ENCODE peak calls at places on chromosomes 12 and 14, in seven cellular contexts. One of them, this sample, is unnamed. For H3K36me3, the result is how much of the 10 kb centered on the place peaks cover.

GRCh38 chr12:50924131-50924438 is 28.3 kb upstream of the HIGD1C start:
- DNase-seq in ovary: no peak
- DNase-seq in adrenal gland: no peak
- DNase-seq in Peyer's patch: no peak
- DNase-seq in right atrium auricular region: no peak
- DNase-seq in upper lobe of right lung: no peak
- DNase-seq in HepG2: no peak
- DNase-seq in this sample: no peak

GRCh38 chr14:102086972-102087761 is at the start of gene HSP90AA1:
- DNase-seq in right atrium auricular region: peak
- DNase-seq in HepG2: peak
- DNase-seq in upper lobe of right lung: peak
- DNase-seq in adrenal gland: peak
- DNase-seq in Peyer's patch: peak
- DNase-seq in ovary: peak
- DNase-seq in this sample: peak

GRCh38 chr12:65232490-65233077 is 45.9 kb upstream of the MSRB3 start:
- DNase-seq in upper lobe of right lung: no peak
- DNase-seq in HepG2: no peak
- DNase-seq in right atrium auricular region: no peak
- DNase-seq in Peyer's patch: no peak
- DNase-seq in ovary: no peak
- DNase-seq in adrenal gland: no peak
- DNase-seq in this sample: no peak

GRCh38 chr12:109695961-109696461 is 17.6 kb upstream of the FAM222A start:
- DNase-seq in adrenal gland: no peak
- DNase-seq in HepG2: peak
- DNase-seq in Peyer's patch: no peak
- DNase-seq in ovary: no peak
- DNase-seq in upper lobe of right lung: no peak
- DNase-seq in right atrium auricular region: no peak
- DNase-seq in this sample: no peak

GRCh38 chr12:106106892-106107291 is 31.9 kb downstream of the NUAK1 start:
- DNase-seq in upper lobe of right lung: no peak
- DNase-seq in ovary: no peak
- DNase-seq in Peyer's patch: no peak
- DNase-seq in HepG2: no peak
- DNase-seq in right atrium auricular region: no peak
- DNase-seq in adrenal gland: no peak
- DNase-seq in this sample: no peak

GRCh38 chr12:24455811-24456210 is 493.1 kb downstream of the BCAT1 start:
- DNase-seq in adrenal gland: no peak
- DNase-seq in HepG2: no peak
- DNase-seq in ovary: no peak
- DNase-seq in Peyer's patch: no peak
- DNase-seq in upper lobe of right lung: no peak
- DNase-seq in right atrium auricular region: no peak
- DNase-seq in this sample: no peak

GRCh38 chr12:116542345-116542950 is 16.7 kb upstream of the MAP1LC3B2 start:
- DNase-seq in right atrium auricular region: no peak
- DNase-seq in ovary: no peak
- DNase-seq in Peyer's patch: no peak
- DNase-seq in HepG2: no peak
- DNase-seq in upper lobe of right lung: no peak
- DNase-seq in adrenal gland: peak
- DNase-seq in this sample: no peak

GRCh38 chr12:9928607-9929006 is 3.6 kb downstream of the CLEC2A start:
- DNase-seq in HepG2: no peak
- DNase-seq in ovary: no peak
- DNase-seq in Peyer's patch: no peak
- DNase-seq in upper lobe of right lung: no peak
- DNase-seq in right atrium auricular region: no peak
- DNase-seq in adrenal gland: no peak
- DNase-seq in this sample: no peak

GRCh38 chr12:127926004-127926403 is 341.0 kb upstream of the TMEM132C start:
- DNase-seq in Peyer's patch: no peak
- DNase-seq in ovary: no peak
- DNase-seq in HepG2: no peak
- DNase-seq in adrenal gland: peak
- DNase-seq in right atrium auricular region: no peak
- DNase-seq in upper lobe of right lung: no peak
- DNase-seq in this sample: no peak

GRCh38 chr14:60720962-60721330 is 3.2 kb downstream of the SIX4 start:
- DNase-seq in right atrium auricular region: no peak
- DNase-seq in upper lobe of right lung: no peak
- DNase-seq in Peyer's patch: no peak
- DNase-seq in ovary: no peak
- DNase-seq in HepG2: peak
- DNase-seq in adrenal gland: no peak
- DNase-seq in this sample: no peak

GRCh38 chr12:31991146-31991545 is 31.9 kb downstream of the RESF1 start:
- DNase-seq in right atrium auricular region: no peak
- DNase-seq in Peyer's patch: no peak
- DNase-seq in adrenal gland: no peak
- DNase-seq in HepG2: no peak
- DNase-seq in upper lobe of right lung: no peak
- DNase-seq in ovary: no peak
- DNase-seq in this sample: no peak

GRCh38 chr14:67566908-67567307 is 33.2 kb downstream of the PIGH start:
- DNase-seq in adrenal gland: peak
- DNase-seq in Peyer's patch: no peak
- DNase-seq in right atrium auricular region: no peak
- DNase-seq in upper lobe of right lung: peak
- DNase-seq in ovary: peak
- DNase-seq in HepG2: no peak
- DNase-seq in this sample: no peak

GRCh38 chr12:12095016-12095415 is 24.3 kb downstream of the BCL2L14 start:
- DNase-seq in adrenal gland: no peak
- DNase-seq in HepG2: peak
- DNase-seq in upper lobe of right lung: no peak
- DNase-seq in right atrium auricular region: no peak
- DNase-seq in Peyer's patch: no peak
- DNase-seq in ovary: no peak
- DNase-seq in this sample: no peak

GRCh38 chr12:98074286-98074685 is 441.1 kb upstream of the TMPO start:
- DNase-seq in upper lobe of right lung: no peak
- DNase-seq in adrenal gland: no peak
- DNase-seq in Peyer's patch: no peak
- DNase-seq in ovary: no peak
- DNase-seq in right atrium auricular region: no peak
- DNase-seq in HepG2: no peak
- DNase-seq in this sample: no peak

GRCh38 chr12:3533703-3534386 is 42.8 kb downstream of the PRMT8 start:
- DNase-seq in adrenal gland: no peak
- DNase-seq in Peyer's patch: no peak
- DNase-seq in upper lobe of right lung: no peak
- DNase-seq in ovary: peak
- DNase-seq in HepG2: no peak
- DNase-seq in right atrium auricular region: no peak
- DNase-seq in this sample: peak

GRCh38 chr14:106218189-106218588 is 691.8 kb downstream of the TMEM121 start:
- DNase-seq in ovary: no peak
- DNase-seq in HepG2: no peak
- DNase-seq in Peyer's patch: no peak
- DNase-seq in adrenal gland: no peak
- DNase-seq in right atrium auricular region: no peak
- DNase-seq in upper lobe of right lung: no peak
- DNase-seq in this sample: no peak

GRCh38 chr14:64035143-64035542 is 182.3 kb downstream of the SYNE2 start:
- DNase-seq in adrenal gland: no peak
- DNase-seq in right atrium auricular region: no peak
- DNase-seq in upper lobe of right lung: no peak
- DNase-seq in Peyer's patch: no peak
- DNase-seq in HepG2: no peak
- DNase-seq in ovary: no peak
- DNase-seq in this sample: no peak

GRCh38 chr12:10126401-10126800 is 3.6 kb downstream of the CLEC7A start:
- DNase-seq in right atrium auricular region: no peak
- DNase-seq in upper lobe of right lung: no peak
- DNase-seq in HepG2: no peak
- DNase-seq in ovary: no peak
- DNase-seq in adrenal gland: no peak
- DNase-seq in Peyer's patch: no peak
- DNase-seq in this sample: no peak

GRCh38 chr12:45794422-45794821 is 64.9 kb downstream of the ARID2 start:
- DNase-seq in ovary: no peak
- DNase-seq in upper lobe of right lung: no peak
- DNase-seq in Peyer's patch: no peak
- DNase-seq in right atrium auricular region: no peak
- DNase-seq in HepG2: no peak
- DNase-seq in adrenal gland: no peak
- DNase-seq in this sample: no peak

GRCh38 chr12:39764944-39765560 is 145.4 kb upstream of the ABCD2 start:
- DNase-seq in Peyer's patch: no peak
- DNase-seq in HepG2: peak
- DNase-seq in adrenal gland: no peak
- DNase-seq in ovary: no peak
- DNase-seq in upper lobe of right lung: no peak
- DNase-seq in right atrium auricular region: no peak
- DNase-seq in this sample: no peak

GRCh38 chr14:69643430-69644200 is 32.2 kb downstream of the SUSD6 start:
- DNase-seq in ovary: peak
- DNase-seq in adrenal gland: peak
- DNase-seq in upper lobe of right lung: peak
- DNase-seq in right atrium auricular region: no peak
- DNase-seq in Peyer's patch: no peak
- DNase-seq in HepG2: peak
- DNase-seq in this sample: peak

DNA sequence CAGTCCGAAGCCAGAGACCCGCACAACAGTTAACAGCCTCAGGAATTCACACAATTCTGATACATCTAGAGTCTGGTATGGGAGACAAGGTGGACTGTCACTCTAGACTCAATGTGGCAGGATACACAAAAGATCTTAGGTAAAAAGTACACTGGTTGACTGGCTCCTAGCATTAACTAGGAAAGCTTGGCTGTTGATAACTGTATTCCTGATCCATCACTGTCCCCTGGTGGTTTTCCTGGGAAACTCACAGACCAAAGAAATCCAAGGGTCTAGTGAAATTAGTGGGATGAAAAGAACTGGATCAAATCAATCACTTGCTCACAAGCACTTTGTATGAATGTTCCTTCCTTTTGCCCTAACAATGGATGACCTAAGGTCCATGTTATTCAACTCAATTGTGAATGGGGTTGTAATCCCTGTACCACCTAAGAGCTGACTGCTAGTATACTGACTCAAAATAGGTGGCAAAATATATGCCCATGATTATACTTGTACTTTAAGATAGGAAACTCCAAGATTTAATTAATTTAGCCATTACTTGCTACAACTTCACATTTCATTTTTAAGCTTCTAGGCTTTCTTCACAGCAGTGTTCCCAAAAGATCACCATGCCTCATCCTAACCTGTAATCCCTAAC is 14.0 kb downstream of the NPC2 start:
- DNase-seq in upper lobe of right lung: no peak
- DNase-seq in ovary: no peak
- DNase-seq in HepG2: peak
- DNase-seq in adrenal gland: no peak
- DNase-seq in Peyer's patch: no peak
- DNase-seq in right atrium auricular region: no peak
- DNase-seq in this sample: no peak
- H3K36me3 ChIP-seq in upper lobe of right lung: half or more
- H3K36me3 ChIP-seq in ovary: under half
- H3K36me3 ChIP-seq in HepG2: half or more
- H3K36me3 ChIP-seq in adrenal gland: under half
- H3K36me3 ChIP-seq in Peyer's patch: half or more
- H3K36me3 ChIP-seq in right atrium auricular region: under half
- H3K36me3 ChIP-seq in this sample: half or more

GRCh38 chr12:5969974-5970690 is 25.1 kb upstream of the ANO2 start:
- DNase-seq in adrenal gland: no peak
- DNase-seq in HepG2: no peak
- DNase-seq in upper lobe of right lung: no peak
- DNase-seq in right atrium auricular region: no peak
- DNase-seq in ovary: no peak
- DNase-seq in Peyer's patch: no peak
- DNase-seq in this sample: no peak
- TF ChIP-seq CTCF in adrenal gland: no peak
- TF ChIP-seq CTCF in HepG2: no peak
- TF ChIP-seq CTCF in upper lobe of right lung: no peak
- TF ChIP-seq CTCF in right atrium auricular region: no peak
- TF ChIP-seq CTCF in ovary: no peak
- TF ChIP-seq CTCF in Peyer's patch: no peak
- TF ChIP-seq CTCF in this sample: no peak

GRCh38 chr12:124370851-124371250 is 76.0 kb downstream of the RFLNA start:
- DNase-seq in upper lobe of right lung: no peak
- DNase-seq in Peyer's patch: no peak
- DNase-seq in right atrium auricular region: no peak
- DNase-seq in HepG2: no peak
- DNase-seq in adrenal gland: no peak
- DNase-seq in ovary: no peak
- DNase-seq in this sample: no peak
- H3K27ac ChIP-seq in upper lobe of right lung: peak
- H3K27ac ChIP-seq in Peyer's patch: peak
- H3K27ac ChIP-seq in right atrium auricular region: peak
- H3K27ac ChIP-seq in HepG2: peak
- H3K27ac ChIP-seq in adrenal gland: peak
- H3K27ac ChIP-seq in ovary: no peak
- H3K27ac ChIP-seq in this sample: no peak

GRCh38 chr12:76898472-76898871 is 19.7 kb upstream of the CSRP2 start:
- DNase-seq in upper lobe of right lung: no peak
- DNase-seq in Peyer's patch: no peak
- DNase-seq in HepG2: no peak
- DNase-seq in ovary: no peak
- DNase-seq in adrenal gland: no peak
- DNase-seq in right atrium auricular region: no peak
- DNase-seq in this sample: no peak

GRCh38 chr12:76895796-76896195 is 17.0 kb upstream of the CSRP2 start:
- DNase-seq in upper lobe of right lung: no peak
- DNase-seq in HepG2: no peak
- DNase-seq in adrenal gland: no peak
- DNase-seq in Peyer's patch: no peak
- DNase-seq in right atrium auricular region: no peak
- DNase-seq in ovary: no peak
- DNase-seq in this sample: no peak

GRCh38 chr12:76901628-76902386 is 23.0 kb upstream of the CSRP2 start:
- DNase-seq in adrenal gland: no peak
- DNase-seq in upper lobe of right lung: no peak
- DNase-seq in Peyer's patch: no peak
- DNase-seq in ovary: no peak
- DNase-seq in right atrium auricular region: no peak
- DNase-seq in HepG2: no peak
- DNase-seq in this sample: no peak

GRCh38 chr12:76896274-76896673 is 17.5 kb upstream of the CSRP2 start:
- DNase-seq in adrenal gland: no peak
- DNase-seq in upper lobe of right lung: no peak
- DNase-seq in HepG2: no peak
- DNase-seq in ovary: no peak
- DNase-seq in right atrium auricular region: no peak
- DNase-seq in Peyer's patch: no peak
- DNase-seq in this sample: no peak

DNA sequence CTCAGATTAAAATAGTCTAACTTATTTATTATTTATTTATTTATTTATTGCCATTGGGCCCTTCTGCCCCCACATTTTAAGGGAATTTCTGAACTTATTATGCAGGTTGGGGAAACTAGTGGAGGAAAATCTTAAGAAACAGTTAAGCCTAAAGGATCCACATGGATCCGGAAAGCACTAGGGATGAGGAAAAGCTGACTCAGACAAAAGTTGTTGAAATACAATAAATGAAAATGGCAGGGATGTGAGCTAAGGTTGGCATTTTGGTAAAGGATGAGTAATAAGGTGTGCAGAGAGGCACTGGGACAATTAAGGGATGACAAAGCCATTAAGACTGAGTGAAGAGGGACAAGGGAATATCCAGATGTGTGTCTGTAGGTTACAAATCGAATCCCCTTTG is 20.7 kb upstream of the CSRP2 start:
- DNase-seq in upper lobe of right lung: no peak
- DNase-seq in right atrium auricular region: no peak
- DNase-seq in HepG2: no peak
- DNase-seq in adrenal gland: no peak
- DNase-seq in Peyer's patch: no peak
- DNase-seq in ovary: no peak
- DNase-seq in this sample: no peak
- H3K36me3 ChIP-seq in upper lobe of right lung: under half
- H3K36me3 ChIP-seq in right atrium auricular region: under half
- H3K36me3 ChIP-seq in HepG2: under half
- H3K36me3 ChIP-seq in adrenal gland: under half
- H3K36me3 ChIP-seq in Peyer's patch: under half
- H3K36me3 ChIP-seq in ovary: under half
- H3K36me3 ChIP-seq in this sample: under half